ENCODE peak calls at places on chromosomes 3 and 15, in eight cellular contexts. M, Q, J, K, C, E, T and V are unnamed samples.

GRCh38 chr3:48623851-48624547 is 2.4 kb upstream of the TMEM89 start:
- DNase-seq in J (no peak), M (no peak), C (peak; percentile 65), E (no peak), Q (peak; percentile 69), T (no peak), K (no peak), V (no peak)

GRCh38 chr15:25874379-25874778 is 11.3 kb upstream of the ATP10A start:
- DNase-seq in Q (no peak), C (no peak), M (no peak), E (no peak), J (no peak), T (no peak), K (no peak), V (no peak)

GRCh38 chr15:46296797-46297196 is 662.0 kb downstream of the SQOR start:
- DNase-seq in E (no peak), K (no peak), T (no peak), M (no peak), C (no peak), Q (no peak), J (no peak), V (no peak)

GRCh38 chr3:22734207-22734606 is 468.9 kb upstream of the UBE2E2 start:
- DNase-seq in M (no peak), T (no peak), Q (no peak), K (no peak), J (no peak), E (no peak), C (peak; percentile 56), V (no peak)

GRCh38 chr3:40800343-40800742 is 275.6 kb downstream of the ZNF621 start:
- DNase-seq in K (peak; percentile 21), E (no peak), T (no peak), C (peak; percentile 20), M (peak; percentile 21), Q (no peak), J (peak; percentile 55), V (no peak)

GRCh38 chr3:56131976-56132590 is 336.2 kb downstream of the ERC2 start:
- DNase-seq in K (peak; percentile 25), C (no peak), T (peak; percentile 57), J (no peak), M (peak; percentile 6), E (no peak), Q (no peak), V (no peak)

GRCh38 chr15:25055356-25056068 is 100.7 kb downstream of the SNRPN start:
- DNase-seq in J (no peak), C (no peak), E (no peak), M (no peak), K (no peak), Q (peak; percentile 22), T (no peak), V (no peak)

GRCh38 chr3:191528589-191528988 is 67.6 kb downstream of the PYDC2 start:
- DNase-seq in T (no peak), K (no peak), C (no peak), Q (no peak), M (no peak), E (no peak), J (no peak), V (no peak)

GRCh38 chr15:34376856-34377255 is 9.9 kb upstream of the LPCAT4 start:
- DNase-seq in E (no peak), M (no peak), K (no peak), T (no peak), C (no peak), J (no peak), Q (no peak), V (no peak)

GRCh38 chr15:67927501-67928156 is 87.8 kb upstream of the RNU6-1 start:
- DNase-seq in C (peak; percentile 39), E (no peak), Q (peak; percentile 92), K (no peak), T (peak; percentile 83), J (no peak), M (peak; percentile 85), V (no peak)

GRCh38 chr3:115790759-115791158 is 167.4 kb downstream of the GAP43 start:
- DNase-seq in E (no peak), Q (no peak), C (no peak), J (no peak), T (no peak), K (no peak), M (no peak), V (no peak)

GRCh38 chr3:32852146-32852545 is 34.3 kb downstream of the TRIM71 start:
- DNase-seq in J (no peak), M (no peak), T (no peak), K (no peak), C (no peak), Q (no peak), E (no peak), V (no peak)

GRCh38 chr3:112793311-112794081 is 53.2 kb downstream of the CD200R1L start:
- DNase-seq in Q (no peak), J (no peak), E (no peak), C (no peak), K (no peak), M (no peak), T (no peak), V (no peak)

GRCh38 chr15:56247266-56247665 is 3.6 kb upstream of the RFX7 start:
- DNase-seq in M (no peak), T (no peak), C (no peak), E (no peak), K (no peak), J (no peak), Q (no peak), V (no peak)

GRCh38 chr15:56250626-56251025 is 6.9 kb upstream of the RFX7 start:
- DNase-seq in T (no peak), C (no peak), E (no peak), Q (no peak), K (no peak), M (no peak), J (no peak), V (no peak)

GRCh38 chr15:56251315-56252091 is 7.8 kb upstream of the RFX7 start:
- DNase-seq in T (no peak), Q (no peak), J (no peak), E (no peak), C (no peak), M (no peak), K (no peak), V (no peak)

GRCh38 chr15:56248276-56248675 is 4.6 kb upstream of the RFX7 start:
- DNase-seq in M (no peak), E (no peak), C (no peak), J (no peak), T (no peak), Q (no peak), K (no peak), V (no peak)

GRCh38 chr15:56249080-56249479 is 5.4 kb upstream of the RFX7 start:
- DNase-seq in T (no peak), C (peak; percentile 44), E (no peak), M (peak; percentile 13), K (no peak), J (peak; percentile 70), Q (no peak), V (no peak)
- TF ChIP-seq CTCF in T (no peak), C (no peak), E (no peak), M (peak; percentile 31), K (no peak), J (peak; percentile 40), Q (no peak), V (no peak)

GRCh38 chr15:80992436-80992835 is 2.8 kb upstream of the MESD start:
- DNase-seq in Q (no peak), J (no peak), E (no peak), K (no peak), T (no peak), M (no peak), C (no peak), V (no peak)

GRCh38 chr15:80997692-80998091 is 3.0 kb upstream of the TLNRD1 start:
- DNase-seq in C (no peak), Q (no peak), T (no peak), M (no peak), K (no peak), J (no peak), E (no peak), V (no peak)

GRCh38 chr15:80999623-81000036 is 1.1 kb upstream of the TLNRD1 start:
- DNase-seq in Q (peak; percentile 78), T (no peak), J (peak; percentile 84), E (no peak), K (no peak), M (peak; percentile 92), C (peak; percentile 84), V (no peak)

GRCh38 chr15:80998252-80998651 is 2.5 kb upstream of the TLNRD1 start:
- DNase-seq in T (no peak), K (no peak), J (no peak), C (no peak), E (no peak), M (no peak), Q (no peak), V (no peak)

DNA sequence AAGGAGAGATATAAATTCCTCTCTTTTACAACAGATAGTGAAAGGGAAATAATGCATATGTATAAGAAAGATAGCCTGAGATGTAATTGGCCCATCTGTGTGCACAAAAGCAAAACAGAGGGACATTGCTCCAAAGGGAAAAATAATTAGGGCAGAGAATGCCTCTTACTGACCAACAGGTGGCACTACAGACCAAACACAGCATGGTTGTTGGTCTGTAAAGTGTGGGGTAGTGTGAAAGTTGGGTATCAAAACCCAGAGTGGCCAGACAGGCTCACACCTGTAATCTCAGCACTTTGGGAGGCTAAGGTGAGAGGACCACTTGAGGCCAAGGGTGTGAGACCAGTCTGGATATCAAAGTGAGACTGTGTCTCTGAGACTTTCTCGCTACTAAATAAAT is 4.5 kb upstream of the TLNRD1 start:
- DNase-seq in J (peak; percentile 58), C (no peak), E (no peak), Q (no peak), M (no peak), K (no peak), T (no peak), V (no peak)
- TF ChIP-seq CTCF in J (peak; percentile 51), C (no peak), E (no peak), Q (no peak), M (peak; percentile 38), K (no peak), T (peak; percentile 46), V (no peak)

GRCh38 chr15:75200765-75201608 is 695 bp upstream of the C15orf39 start:
- DNase-seq in K (peak; percentile 51), J (peak; percentile 85), M (peak; percentile 92), T (no peak), Q (peak; percentile 73), E (no peak), C (peak; percentile 89), V (no peak)

GRCh38 chr15:75203017-75203907 is 1.6 kb downstream of the C15orf39 start:
- DNase-seq in T (no peak), J (no peak), E (no peak), Q (no peak), M (peak; percentile 20), K (no peak), C (peak; percentile 36), V (no peak)

GRCh38 chr15:75201609-75202250 is at the start of gene C15orf39:
- DNase-seq in C (peak; percentile 78), M (peak; percentile 81), Q (peak; percentile 76), J (peak; percentile 92), K (peak; percentile 43), T (peak; percentile 23), E (peak; percentile 42), V (no peak)

GRCh38 chr15:75203908-75204263 is 2.2 kb downstream of the C15orf39 start:
- DNase-seq in J (peak; percentile 59), C (no peak), K (no peak), M (no peak), E (no peak), Q (no peak), T (no peak), V (no peak)

GRCh38 chr15:75202251-75203016 is 752 bp downstream of the C15orf39 start:
- DNase-seq in T (peak; percentile 45), C (peak; percentile 87), Q (peak; percentile 85), J (peak; percentile 94), K (peak; percentile 78), E (peak; percentile 63), M (peak; percentile 86), V (no peak)
- TF ChIP-seq CTCF in T (no peak), C (no peak), Q (no peak), J (peak; percentile 15), K (no peak), E (no peak), M (peak; percentile 44), V (no peak)

GRCh38 chr3:141114816-141115458 is 63.8 kb downstream of the SPSB4 start:
- DNase-seq in J (no peak), Q (no peak), E (no peak), T (no peak), C (peak; percentile 17), K (no peak), M (peak; percentile 75), V (no peak)
- TF ChIP-seq CTCF in J (peak; percentile 47), Q (no peak), E (no peak), T (no peak), C (no peak), K (no peak), M (peak; percentile 33), V (no peak)